ENCODE peak calls at places on chromosomes 13 and 19, in six cellular contexts. V is stimulated activated CD8-positive, alpha-beta memory T cell treated with anti-CD3 and anti-CD28 coated beads, Interleukin-7, amount 100 ng/mL, for 1 hour; S is T-helper 17 cell; Z is AG08395; I is mucosa of gallbladder; A is activated T-cell treated with anti-CD3 and anti-CD28 coated beads for 1 hour. M is an unnamed sample.

GRCh38 chr19:15587663-15588062 is 27.4 kb upstream of the CYP4F8 start:
- DNase-seq in V (no peak), S (no peak), Z (no peak), I (no peak), A (no peak), M (no peak)

GRCh38 chr13:109593230-109593629 is 193.2 kb downstream of the IRS2 start:
- DNase-seq in V (no peak), S (no peak), Z (no peak), I (no peak), A (no peak), M (no peak)

GRCh38 chr13:83992566-83993358 is 110.5 kb upstream of the SLITRK1 start:
- DNase-seq in V (no peak), S (no peak), Z (no peak), I (no peak), A (no peak), M (no peak)

GRCh38 chr13:108742681-108743080 is 113.3 kb downstream of the MYO16 start:
- DNase-seq in V (no peak), S (no peak), Z (no peak), I (no peak), A (no peak), M (no peak)

GRCh38 chr19:46731007-46731501 is 14.1 kb upstream of the PRKD2 start:
- DNase-seq in V (no peak), S (no peak), Z (peak), I (no peak), A (no peak), M (no peak)

GRCh38 chr13:72113070-72113469 is 246.1 kb upstream of the DACH1 start:
- DNase-seq in V (no peak), S (no peak), Z (no peak), I (no peak), A (no peak), M (no peak)

GRCh38 chr19:56958428-56958827 is 117.9 kb upstream of the PEG3 start:
- DNase-seq in V (no peak), S (no peak), Z (no peak), I (no peak), A (no peak), M (no peak)

GRCh38 chr19:29155683-29156082 is 57.3 kb downstream of the UQCRFS1 start:
- DNase-seq in V (no peak), S (no peak), Z (no peak), I (no peak), A (no peak), M (no peak)

GRCh38 chr13:94093652-94094310 is 385.7 kb downstream of the DCT start:
- DNase-seq in V (no peak), S (no peak), Z (peak), I (no peak), A (no peak), M (no peak)

GRCh38 chr13:81184556-81185265 is 843.8 kb upstream of the SPRY2 start:
- DNase-seq in V (no peak), S (no peak), Z (no peak), I (no peak), A (no peak), M (no peak)

GRCh38 chr19:1266116-1266817 is 2.9 kb upstream of the CIRBP start:
- DNase-seq in V (no peak), S (peak), Z (peak), I (peak), A (peak), M (no peak)

GRCh38 chr19:9913237-9914000 is 22.9 kb downstream of the OLFM2 start:
- DNase-seq in V (no peak), S (no peak), Z (peak), I (no peak), A (no peak), M (no peak)

GRCh38 chr19:30225615-30226463 is 146.3 kb upstream of the ZNF536 start:
- DNase-seq in V (no peak), S (no peak), Z (peak), I (no peak), A (no peak), M (no peak)

GRCh38 chr19:8208119-8208709 is 956 bp upstream of the CERS4 start:
- DNase-seq in V (no peak), S (no peak), Z (no peak), I (no peak), A (no peak), M (no peak)

M was measured in GM12864.